ENCODE peak calls at places on chromosomes 13 and 19, in six cellular contexts. P is glutamatergic neuron, O is HCT116, K is A549, D is fibroblast of the aortic adventitia, L is colonic mucosa. E is an unnamed sample.

GRCh38 chr13:32201809-32202208 is 113.4 kb downstream of the ZAR1L start:
- DNase-seq in D (no peak), L (no peak), K (no peak), O (no peak), P (no peak), E (no peak)

GRCh38 chr19:50952890-50953289 is at the start of gene KLK5:
- DNase-seq in L (no peak), K (no peak), O (no peak), D (no peak), P (no peak), E (no peak)

GRCh38 chr19:45854167-45854778 is 8.7 kb downstream of the SYMPK start:
- DNase-seq in L (no peak), O (no peak), D (no peak), K (no peak), P (no peak), E (no peak)

GRCh38 chr19:49512970-49513745 is 697 bp downstream of the FCGRT start:
- DNase-seq in L (peak; percentile 80), P (peak; percentile 52), D (no peak), O (no peak), K (no peak), E (peak; percentile 52)

GRCh38 chr13:76976488-76976887 is 15.4 kb upstream of the CLN5 start:
- DNase-seq in K (no peak), L (no peak), D (peak; percentile 59), O (no peak), P (no peak), E (no peak)

GRCh38 chr19:35031072-35031881 is 1.0 kb downstream of the SCN1B start:
- DNase-seq in L (no peak), D (peak; percentile 19), K (no peak), P (peak; percentile 61), O (no peak), E (no peak)

GRCh38 chr19:5950744-5951143 is 27.2 kb downstream of the RANBP3 start:
- DNase-seq in P (no peak), D (no peak), L (no peak), O (no peak), K (no peak), E (no peak)

GRCh38 chr19:48190288-48191284 is 20.1 kb downstream of the ZSWIM9 start:
- DNase-seq in O (peak; percentile 50), K (peak; percentile 64), P (peak; percentile 41), D (no peak), L (no peak), E (no peak)

GRCh38 chr13:67369895-67370660 is 139.9 kb upstream of the PCDH9 start:
- DNase-seq in D (peak; percentile 75), P (no peak), L (no peak), O (no peak), K (no peak), E (no peak)

GRCh38 chr19:2977001-2977685 is at the start of gene TLE6:
- DNase-seq in L (peak; percentile 96), K (peak; percentile 95), P (peak; percentile 98), D (peak; percentile 86), O (peak; percentile 91), E (peak; percentile 100)

GRCh38 chr19:38674388-38675133 is 27.1 kb downstream of the ACTN4 start:
- DNase-seq in O (no peak), P (no peak), K (no peak), L (no peak), D (no peak), E (no peak)

GRCh38 chr13:53191091-53191490 is 162.5 kb downstream of the OLFM4 start:
- DNase-seq in K (no peak), P (no peak), O (no peak), D (no peak), L (no peak), E (no peak)

GRCh38 chr19:23060016-23060415 is 56.8 kb upstream of the ZNF730 start:
- DNase-seq in O (no peak), P (no peak), D (no peak), K (no peak), L (no peak), E (no peak)

GRCh38 chr13:23427342-23428182 is 5.9 kb downstream of the SACS start:
- DNase-seq in P (no peak), D (peak; percentile 94), O (no peak), K (peak; percentile 79), L (no peak), E (no peak)

GRCh38 chr13:113452942-113453901 is at the start of gene ADPRHL1:
- DNase-seq in D (no peak), O (no peak), P (peak; percentile 64), K (no peak), L (no peak), E (no peak)

GRCh38 chr19:39112338-39112890 is 13.2 kb upstream of the PAK4 start:
- DNase-seq in P (no peak), K (peak; percentile 96), D (no peak), O (peak; percentile 62), L (no peak), E (no peak)

GRCh38 chr13:20116213-20116612 is 44.6 kb downstream of the GJA3 start:
- DNase-seq in O (no peak), L (no peak), P (no peak), K (no peak), D (no peak), E (no peak)
- TF ChIP-seq CTCF in O (no peak), L (no peak), P (no peak), K (no peak), D (no peak), E (no peak)

DNA sequence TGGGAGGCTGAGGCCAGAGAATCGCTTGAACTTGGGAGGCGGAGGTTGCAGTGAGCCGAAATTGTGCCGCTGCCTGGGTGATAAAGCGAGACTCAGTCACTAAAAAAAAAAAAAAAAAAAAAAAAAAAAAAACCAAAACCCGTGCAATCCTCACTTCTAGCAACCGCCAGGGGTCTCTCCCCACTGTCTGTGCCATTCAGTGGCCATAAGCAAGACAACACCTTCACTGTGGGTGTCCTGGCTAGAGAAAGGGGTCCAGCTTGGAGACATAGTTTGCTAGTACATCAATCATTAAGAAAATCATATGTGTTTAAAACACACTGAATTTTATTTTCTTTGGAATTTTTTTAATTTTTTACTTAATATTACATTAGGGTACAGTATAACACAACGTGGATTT is 68.2 kb downstream of the RASL11A start:
- DNase-seq in L (no peak), P (peak; percentile 31), O (peak; percentile 36), K (peak; percentile 42), D (no peak), E (no peak)
- TF ChIP-seq CTCF in L (no peak), P (no peak), O (peak; percentile 32), K (no peak), D (peak; percentile 43), E (peak; percentile 36)

GRCh38 chr13:30409911-30410704 is 12.2 kb upstream of the UBE2L5 start:
- DNase-seq in D (peak; percentile 93), O (no peak), K (peak; percentile 16), L (no peak), P (no peak), E (no peak)
- TF ChIP-seq CTCF in D (no peak), O (no peak), K (no peak), L (no peak), P (no peak), E (no peak)

GRCh38 chr13:98298599-98298998 is 121.5 kb upstream of the RNF113B start:
- DNase-seq in K (no peak), L (no peak), O (no peak), P (no peak), D (no peak), E (no peak)

GRCh38 chr13:98299243-98299953 is 122.3 kb upstream of the RNF113B start:
- DNase-seq in L (no peak), K (no peak), O (no peak), P (no peak), D (no peak), E (no peak)

GRCh38 chr13:98301721-98302120 is 124.7 kb upstream of the RNF113B start:
- DNase-seq in O (no peak), L (no peak), P (no peak), K (no peak), D (no peak), E (no peak)

GRCh38 chr13:98300956-98301641 is 124.0 kb upstream of the RNF113B start:
- DNase-seq in D (peak; percentile 28), K (no peak), O (no peak), L (no peak), P (no peak), E (no peak)

DNA sequence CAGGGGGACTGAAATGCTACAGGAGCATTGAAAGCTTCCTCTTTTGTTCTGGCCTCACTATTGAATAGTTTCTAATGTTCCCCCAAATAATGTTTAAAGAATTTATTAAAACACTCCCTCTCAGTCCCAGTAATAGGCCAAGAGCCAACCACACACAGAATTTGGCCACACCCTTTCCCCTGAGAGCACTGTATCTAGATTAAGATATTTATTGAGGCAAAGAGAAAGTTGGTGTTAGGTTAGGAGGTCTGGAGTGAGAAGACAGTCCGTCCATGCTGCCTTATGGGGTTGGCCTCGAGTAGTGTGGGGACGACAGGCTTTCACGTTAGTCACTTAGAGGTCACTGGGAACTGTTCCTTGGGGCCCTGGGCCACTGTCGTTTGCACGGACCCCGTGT is 122.9 kb upstream of the RNF113B start:
- DNase-seq in O (no peak), L (no peak), K (no peak), P (no peak), D (peak; percentile 68), E (no peak)
- TF ChIP-seq CTCF in O (no peak), L (no peak), K (no peak), P (no peak), D (no peak), E (no peak)

GRCh38 chr13:34139660-34140059 is 321.7 kb downstream of the RFC3 start:
- DNase-seq in K (no peak), P (no peak), O (no peak), D (no peak), L (no peak), E (no peak)

GRCh38 chr13:34137200-34137599 is 319.3 kb downstream of the RFC3 start:
- DNase-seq in O (no peak), L (no peak), P (no peak), D (no peak), K (no peak), E (no peak)
- TF ChIP-seq CTCF in O (no peak), L (no peak), P (no peak), D (no peak), K (no peak), E (no peak)

GRCh38 chr19:16661480-16662034 is 618 bp downstream of the TMEM38A start:
- DNase-seq in K (no peak), P (peak; percentile 51), L (peak; percentile 41), O (no peak), D (no peak), E (peak; percentile 55)

GRCh38 chr19:16660763-16661479 is at the start of gene TMEM38A:
- DNase-seq in K (no peak), P (peak; percentile 54), L (peak; percentile 58), O (no peak), D (no peak), E (peak; percentile 70)

GRCh38 chr19:16657384-16657783 is 2.6 kb downstream of the SMIM7 start:
- DNase-seq in P (no peak), L (no peak), K (no peak), O (no peak), D (no peak), E (no peak)

GRCh38 chr19:16659464-16659831 is 496 bp downstream of the SMIM7 start:
- DNase-seq in K (no peak), P (no peak), O (no peak), D (no peak), L (no peak), E (no peak)

GRCh38 chr19:16659832-16660708 is at the start of gene SMIM7:
- DNase-seq in P (peak; percentile 99), O (peak; percentile 98), D (peak; percentile 98), K (peak; percentile 97), L (peak; percentile 98), E (peak; percentile 99)
- TF ChIP-seq CTCF in P (peak; percentile 10), O (no peak), D (no peak), K (peak; percentile 26), L (no peak), E (no peak)